ENCODE peak calls at places on chromosomes 16 and 17, in nine cellular contexts. One of them, this sample, is unnamed.

GRCh38 chr16:25257956-25258855 is 561 bp upstream of the ZKSCAN2 start:
- DNase-seq in pulmonary artery endothelial cell: peak
- DNase-seq in KBM-7: peak
- DNase-seq in A172: peak
- DNase-seq in lower leg skin: peak
- DNase-seq in WERI-Rb-1: peak
- DNase-seq in body of pancreas: peak
- DNase-seq in esophagus squamous epithelium: peak
- DNase-seq in DMS 273 treated with DMSO at 0.1 percent for 48 hours: peak
- DNase-seq in this sample: peak

GRCh38 chr17:80393961-80394360 is 21.0 kb upstream of the ENDOV start:
- DNase-seq in KBM-7: no peak
- DNase-seq in pulmonary artery endothelial cell: no peak
- DNase-seq in A172: no peak
- DNase-seq in lower leg skin: no peak
- DNase-seq in WERI-Rb-1: no peak
- DNase-seq in esophagus squamous epithelium: no peak
- DNase-seq in body of pancreas: no peak
- DNase-seq in DMS 273 treated with DMSO at 0.1 percent for 48 hours: no peak
- DNase-seq in this sample: no peak

GRCh38 chr17:51118330-51119195 is 2.1 kb downstream of the SPAG9 start:
- DNase-seq in KBM-7: peak
- DNase-seq in body of pancreas: peak
- DNase-seq in lower leg skin: peak
- DNase-seq in DMS 273 treated with DMSO at 0.1 percent for 48 hours: peak
- DNase-seq in WERI-Rb-1: no peak
- DNase-seq in esophagus squamous epithelium: no peak
- DNase-seq in pulmonary artery endothelial cell: no peak
- DNase-seq in A172: no peak
- DNase-seq in this sample: peak

GRCh38 chr16:80084614-80085013 is 456.2 kb upstream of the DYNLRB2 start:
- DNase-seq in DMS 273 treated with DMSO at 0.1 percent for 48 hours: no peak
- DNase-seq in WERI-Rb-1: no peak
- DNase-seq in lower leg skin: no peak
- DNase-seq in body of pancreas: peak
- DNase-seq in KBM-7: no peak
- DNase-seq in A172: peak
- DNase-seq in esophagus squamous epithelium: no peak
- DNase-seq in pulmonary artery endothelial cell: no peak
- DNase-seq in this sample: no peak

GRCh38 chr16:28237754-28238357 is 26.1 kb upstream of the XPO6 start:
- DNase-seq in DMS 273 treated with DMSO at 0.1 percent for 48 hours: no peak
- DNase-seq in WERI-Rb-1: no peak
- DNase-seq in KBM-7: peak
- DNase-seq in esophagus squamous epithelium: no peak
- DNase-seq in A172: no peak
- DNase-seq in body of pancreas: no peak
- DNase-seq in lower leg skin: no peak
- DNase-seq in pulmonary artery endothelial cell: no peak
- DNase-seq in this sample: no peak

GRCh38 chr16:53989597-53989996 is 285.6 kb downstream of the FTO start:
- DNase-seq in body of pancreas: no peak
- DNase-seq in KBM-7: no peak
- DNase-seq in lower leg skin: no peak
- DNase-seq in A172: no peak
- DNase-seq in DMS 273 treated with DMSO at 0.1 percent for 48 hours: no peak
- DNase-seq in esophagus squamous epithelium: no peak
- DNase-seq in pulmonary artery endothelial cell: no peak
- DNase-seq in WERI-Rb-1: no peak
- DNase-seq in this sample: no peak

GRCh38 chr17:77127735-77128361 is 12.9 kb upstream of the SEC14L1 start:
- DNase-seq in lower leg skin: peak
- DNase-seq in esophagus squamous epithelium: no peak
- DNase-seq in WERI-Rb-1: no peak
- DNase-seq in KBM-7: peak
- DNase-seq in A172: peak
- DNase-seq in pulmonary artery endothelial cell: no peak
- DNase-seq in DMS 273 treated with DMSO at 0.1 percent for 48 hours: no peak
- DNase-seq in body of pancreas: peak
- DNase-seq in this sample: peak

GRCh38 chr17:40864661-40865380 is 2.2 kb downstream of the KRT12 start:
- DNase-seq in lower leg skin: no peak
- DNase-seq in pulmonary artery endothelial cell: no peak
- DNase-seq in A172: no peak
- DNase-seq in WERI-Rb-1: no peak
- DNase-seq in esophagus squamous epithelium: no peak
- DNase-seq in KBM-7: no peak
- DNase-seq in DMS 273 treated with DMSO at 0.1 percent for 48 hours: no peak
- DNase-seq in body of pancreas: no peak
- DNase-seq in this sample: no peak

GRCh38 chr17:44901323-44901965 is 2.2 kb upstream of the EFTUD2 start:
- DNase-seq in A172: peak
- DNase-seq in pulmonary artery endothelial cell: no peak
- DNase-seq in lower leg skin: peak
- DNase-seq in DMS 273 treated with DMSO at 0.1 percent for 48 hours: peak
- DNase-seq in WERI-Rb-1: no peak
- DNase-seq in KBM-7: no peak
- DNase-seq in body of pancreas: no peak
- DNase-seq in esophagus squamous epithelium: no peak
- DNase-seq in this sample: no peak

GRCh38 chr17:44501866-44502265 is 1.3 kb downstream of the GPATCH8 start:
- DNase-seq in KBM-7: peak
- DNase-seq in esophagus squamous epithelium: no peak
- DNase-seq in lower leg skin: peak
- DNase-seq in WERI-Rb-1: no peak
- DNase-seq in DMS 273 treated with DMSO at 0.1 percent for 48 hours: no peak
- DNase-seq in pulmonary artery endothelial cell: no peak
- DNase-seq in A172: peak
- DNase-seq in body of pancreas: no peak
- DNase-seq in this sample: no peak

GRCh38 chr16:85037050-85037410 is 9.4 kb downstream of the KIAA0513 start:
- DNase-seq in DMS 273 treated with DMSO at 0.1 percent for 48 hours: no peak
- DNase-seq in A172: peak
- DNase-seq in WERI-Rb-1: no peak
- DNase-seq in pulmonary artery endothelial cell: no peak
- DNase-seq in lower leg skin: no peak
- DNase-seq in KBM-7: no peak
- DNase-seq in body of pancreas: peak
- DNase-seq in esophagus squamous epithelium: no peak
- DNase-seq in this sample: no peak

GRCh38 chr17:28056276-28056620 is 13.8 kb downstream of the NLK start:
- DNase-seq in lower leg skin: no peak
- DNase-seq in esophagus squamous epithelium: no peak
- DNase-seq in DMS 273 treated with DMSO at 0.1 percent for 48 hours: no peak
- DNase-seq in WERI-Rb-1: no peak
- DNase-seq in body of pancreas: no peak
- DNase-seq in A172: no peak
- DNase-seq in KBM-7: no peak
- DNase-seq in pulmonary artery endothelial cell: no peak
- DNase-seq in this sample: no peak

GRCh38 chr16:66572356-66572755 is 6.1 kb downstream of the CMTM1 start:
- DNase-seq in pulmonary artery endothelial cell: no peak
- DNase-seq in WERI-Rb-1: no peak
- DNase-seq in A172: no peak
- DNase-seq in body of pancreas: no peak
- DNase-seq in esophagus squamous epithelium: no peak
- DNase-seq in KBM-7: peak
- DNase-seq in lower leg skin: no peak
- DNase-seq in DMS 273 treated with DMSO at 0.1 percent for 48 hours: no peak
- DNase-seq in this sample: no peak

GRCh38 chr17:8991514-8992285 is 26.2 kb upstream of the PIK3R5 start:
- DNase-seq in DMS 273 treated with DMSO at 0.1 percent for 48 hours: no peak
- DNase-seq in KBM-7: peak
- DNase-seq in WERI-Rb-1: peak
- DNase-seq in pulmonary artery endothelial cell: peak
- DNase-seq in esophagus squamous epithelium: no peak
- DNase-seq in A172: peak
- DNase-seq in body of pancreas: peak
- DNase-seq in lower leg skin: peak
- DNase-seq in this sample: peak

GRCh38 chr16:85304337-85304736 is 192.1 kb upstream of the CIBAR2 start:
- DNase-seq in A172: no peak
- DNase-seq in lower leg skin: no peak
- DNase-seq in esophagus squamous epithelium: no peak
- DNase-seq in pulmonary artery endothelial cell: no peak
- DNase-seq in DMS 273 treated with DMSO at 0.1 percent for 48 hours: no peak
- DNase-seq in body of pancreas: no peak
- DNase-seq in WERI-Rb-1: no peak
- DNase-seq in KBM-7: peak
- DNase-seq in this sample: no peak

GRCh38 chr16:88315543-88316105 is 67.1 kb upstream of the ZNF469 start:
- DNase-seq in lower leg skin: no peak
- DNase-seq in A172: peak
- DNase-seq in body of pancreas: peak
- DNase-seq in DMS 273 treated with DMSO at 0.1 percent for 48 hours: no peak
- DNase-seq in KBM-7: no peak
- DNase-seq in esophagus squamous epithelium: no peak
- DNase-seq in WERI-Rb-1: no peak
- DNase-seq in pulmonary artery endothelial cell: peak
- DNase-seq in this sample: no peak

GRCh38 chr16:23320695-23321094 is 18.6 kb downstream of the SCNN1B start:
- DNase-seq in DMS 273 treated with DMSO at 0.1 percent for 48 hours: no peak
- DNase-seq in pulmonary artery endothelial cell: no peak
- DNase-seq in A172: no peak
- DNase-seq in KBM-7: no peak
- DNase-seq in body of pancreas: no peak
- DNase-seq in lower leg skin: no peak
- DNase-seq in WERI-Rb-1: no peak
- DNase-seq in esophagus squamous epithelium: no peak
- DNase-seq in this sample: peak

GRCh38 chr16:66223176-66223780 is 143.2 kb upstream of the CDH5 start:
- DNase-seq in DMS 273 treated with DMSO at 0.1 percent for 48 hours: no peak
- DNase-seq in lower leg skin: peak
- DNase-seq in WERI-Rb-1: no peak
- DNase-seq in A172: no peak
- DNase-seq in body of pancreas: no peak
- DNase-seq in pulmonary artery endothelial cell: no peak
- DNase-seq in esophagus squamous epithelium: no peak
- DNase-seq in KBM-7: no peak
- DNase-seq in this sample: no peak

GRCh38 chr17:48814504-48814903 is 2.5 kb downstream of the TTLL6 start:
- DNase-seq in esophagus squamous epithelium: no peak
- DNase-seq in body of pancreas: peak
- DNase-seq in pulmonary artery endothelial cell: no peak
- DNase-seq in A172: peak
- DNase-seq in DMS 273 treated with DMSO at 0.1 percent for 48 hours: no peak
- DNase-seq in WERI-Rb-1: peak
- DNase-seq in KBM-7: peak
- DNase-seq in lower leg skin: no peak
- DNase-seq in this sample: peak

GRCh38 chr17:63549289-63549945 is 860 bp upstream of the DCAF7 start:
- DNase-seq in KBM-7: no peak
- DNase-seq in DMS 273 treated with DMSO at 0.1 percent for 48 hours: no peak
- DNase-seq in pulmonary artery endothelial cell: no peak
- DNase-seq in body of pancreas: no peak
- DNase-seq in A172: no peak
- DNase-seq in lower leg skin: no peak
- DNase-seq in esophagus squamous epithelium: no peak
- DNase-seq in WERI-Rb-1: no peak
- DNase-seq in this sample: no peak

GRCh38 chr17:31061678-31062077 is 33.1 kb upstream of the NF1 start:
- DNase-seq in KBM-7: peak
- DNase-seq in esophagus squamous epithelium: no peak
- DNase-seq in pulmonary artery endothelial cell: no peak
- DNase-seq in DMS 273 treated with DMSO at 0.1 percent for 48 hours: peak
- DNase-seq in lower leg skin: peak
- DNase-seq in WERI-Rb-1: peak
- DNase-seq in body of pancreas: no peak
- DNase-seq in A172: peak
- DNase-seq in this sample: no peak

GRCh38 chr17:29073520-29073919 is 30.6 kb downstream of the PIPOX start:
- DNase-seq in pulmonary artery endothelial cell: no peak
- DNase-seq in WERI-Rb-1: peak
- DNase-seq in lower leg skin: no peak
- DNase-seq in esophagus squamous epithelium: no peak
- DNase-seq in A172: no peak
- DNase-seq in DMS 273 treated with DMSO at 0.1 percent for 48 hours: no peak
- DNase-seq in KBM-7: no peak
- DNase-seq in body of pancreas: no peak
- DNase-seq in this sample: no peak

GRCh38 chr17:33284022-33284421 is 9.1 kb downstream of the ASIC2 start:
- DNase-seq in lower leg skin: no peak
- DNase-seq in DMS 273 treated with DMSO at 0.1 percent for 48 hours: no peak
- DNase-seq in KBM-7: no peak
- DNase-seq in body of pancreas: peak
- DNase-seq in pulmonary artery endothelial cell: peak
- DNase-seq in esophagus squamous epithelium: no peak
- DNase-seq in WERI-Rb-1: no peak
- DNase-seq in A172: peak
- DNase-seq in this sample: no peak

This sample was measured in lung.